ENCODE peak calls at places on chromosomes 7 and 10, in eight cellular contexts. F is sciatic nerve; K is IMR-90; U is HCT116; V is C1 segment of cervical spinal cord; I is GM13976; A is stimulated activated CD4-positive, alpha-beta T cell treated with anti-CD3 and anti-CD28 coated beads, Interleukin-4, amount 100 ng/mL, for 4 hours; Y is BJ. Q is an unnamed sample.

GRCh38 chr7:69598081-69598486 is at the start of gene AUTS2:
- DNase-seq in V (peak), A (peak), U (no peak), F (peak), I (peak), Y (peak), K (peak), Q (no peak)

GRCh38 chr7:92916751-92917369 is 80.5 kb upstream of the CDK6 start:
- DNase-seq in I (no peak), V (no peak), A (no peak), F (no peak), Y (peak), K (peak), U (peak), Q (peak)

GRCh38 chr10:15150563-15150962 is 17.9 kb downstream of the NMT2 start:
- DNase-seq in K (no peak), A (no peak), I (no peak), U (no peak), F (no peak), Y (no peak), V (no peak), Q (no peak)

GRCh38 chr7:99767662-99768061 is 16.3 kb downstream of the CYP3A4 start:
- DNase-seq in I (peak), K (no peak), F (no peak), A (no peak), U (no peak), Y (no peak), V (no peak), Q (no peak)

GRCh38 chr10:13672505-13672904 is 85.7 kb downstream of the PRPF18 start:
- DNase-seq in U (no peak), I (no peak), Y (no peak), A (no peak), V (no peak), F (no peak), K (no peak), Q (no peak)

GRCh38 chr10:74967850-74968620 is 141.6 kb downstream of the KAT6B start:
- DNase-seq in F (no peak), I (no peak), K (no peak), U (no peak), Y (no peak), A (no peak), V (no peak), Q (no peak)

GRCh38 chr7:76354516-76354915 is 4.3 kb downstream of the YWHAG start:
- DNase-seq in V (no peak), K (no peak), U (no peak), F (no peak), Y (no peak), A (no peak), I (no peak), Q (no peak)

GRCh38 chr7:104993217-104993857 is 20.7 kb upstream of the KMT2E start:
- DNase-seq in V (no peak), I (no peak), K (no peak), U (no peak), F (no peak), A (no peak), Y (no peak), Q (no peak)

GRCh38 chr10:45427305-45427955 is 53.4 kb downstream of the ALOX5 start:
- DNase-seq in A (no peak), V (no peak), U (no peak), Y (no peak), F (peak), I (no peak), K (no peak), Q (no peak)

GRCh38 chr10:70306168-70306705 is 22.4 kb upstream of the NPFFR1 start:
- DNase-seq in A (no peak), K (no peak), V (no peak), F (no peak), I (no peak), Y (no peak), U (no peak), Q (no peak)

GRCh38 chr7:4552985-4553384 is 129.1 kb upstream of the FOXK1 start:
- DNase-seq in A (no peak), V (no peak), I (no peak), Y (no peak), K (no peak), F (no peak), U (no peak), Q (no peak)

GRCh38 chr7:99380823-99381663 is 6.5 kb downstream of the ARPC1B start:
- DNase-seq in U (no peak), K (no peak), V (no peak), A (peak), I (peak), Y (no peak), F (no peak), Q (no peak)

GRCh38 chr7:142477079-142477651 is 219.3 kb upstream of the PRSS58 start:
- DNase-seq in I (no peak), K (peak), A (no peak), Y (no peak), U (no peak), V (no peak), F (no peak), Q (no peak)

GRCh38 chr7:13879994-13880686 is 109.3 kb downstream of the ETV1 start:
- DNase-seq in I (no peak), K (peak), U (peak), V (no peak), F (no peak), Y (no peak), A (no peak), Q (peak)

GRCh38 chr7:73921623-73922528 is 60.9 kb downstream of the TMEM270 start:
- DNase-seq in V (no peak), F (no peak), A (no peak), U (no peak), I (no peak), Y (no peak), K (no peak), Q (no peak)

GRCh38 chr10:103804866-103805265 is 50.5 kb downstream of the SH3PXD2A start:
- DNase-seq in Y (no peak), U (no peak), F (no peak), I (no peak), K (no peak), A (no peak), V (no peak), Q (no peak)

GRCh38 chr10:119165171-119166110 is at the start of gene SFXN4:
- DNase-seq in I (peak), V (peak), A (peak), K (peak), F (peak), U (peak), Y (no peak), Q (no peak)

GRCh38 chr10:114876602-114877300 is 55.2 kb downstream of the FHIP2A start:
- DNase-seq in Y (no peak), A (no peak), U (peak), V (peak), F (peak), K (peak), I (peak), Q (no peak)

GRCh38 chr10:72424561-72424960 is 69.8 kb upstream of the DNAJB12 start:
- DNase-seq in A (no peak), V (no peak), F (no peak), Y (no peak), I (no peak), K (no peak), U (no peak), Q (no peak)